ENCODE peak calls at places on chromosomes 4 and X, in seven cellular contexts. F is HCT116, W is hepatocyte, Q is endothelial cell of umbilical vein, D is GM12865, L is mammary epithelial cell, O is fibroblast of lung. J is an unnamed sample.

GRCh38 chrX:47748576-47748975 is 88.1 kb upstream of the ZNF81 start:
- DNase-seq in F (no peak), W (no peak), Q (no peak), D (no peak), L (no peak), O (no peak), J (no peak)

GRCh38 chr4:106996490-106996889 is 39.6 kb downstream of the DKK2 start:
- DNase-seq in F (no peak), W (no peak), Q (no peak), D (no peak), L (no peak), O (no peak), J (no peak)

GRCh38 chr4:71004281-71004851 is 10.9 kb downstream of the DCK start:
- DNase-seq in F (no peak), W (no peak), Q (no peak), D (peak; percentile 78), L (no peak), O (no peak), J (no peak)

GRCh38 chrX:19799319-19800182 is 87.8 kb downstream of the SH3KBP1 start:
- DNase-seq in F (no peak), W (no peak), Q (peak; percentile 55), D (peak; percentile 70), L (no peak), O (peak; percentile 69), J (no peak)

GRCh38 chr4:65508169-65508568 is 162.1 kb downstream of the EPHA5 start:
- DNase-seq in F (no peak), W (no peak), Q (peak; percentile 90), D (no peak), L (peak; percentile 88), O (peak; percentile 96), J (no peak)

GRCh38 chrX:107775734-107776511 is at the start of gene TSC22D3:
- DNase-seq in F (peak; percentile 29), W (peak; percentile 90), Q (peak; percentile 64), D (peak; percentile 60), L (peak; percentile 74), O (peak; percentile 54), J (peak; percentile 79)

GRCh38 chrX:49910344-49910743 is 12.1 kb upstream of the CLCN5 start:
- DNase-seq in F (no peak), W (no peak), Q (no peak), D (peak; percentile 36), L (no peak), O (no peak), J (no peak)

GRCh38 chr4:177367336-177367735 is 57.7 kb downstream of the NEIL3 start:
- DNase-seq in F (no peak), W (no peak), Q (no peak), D (no peak), L (peak; percentile 12), O (peak; percentile 72), J (peak; percentile 32)

GRCh38 chr4:113692809-113693411 is 68.6 kb downstream of the CAMK2D start:
- DNase-seq in F (no peak), W (no peak), Q (no peak), D (peak; percentile 28), L (no peak), O (no peak), J (no peak)

GRCh38 chrX:9909254-9909653 is 57.9 kb upstream of the CLDN34 start:
- DNase-seq in F (no peak), W (no peak), Q (no peak), D (no peak), L (no peak), O (no peak), J (no peak)

GRCh38 chrX:20333672-20334071 is 67.0 kb upstream of the RPS6KA3 start:
- DNase-seq in F (no peak), W (no peak), Q (no peak), D (no peak), L (no peak), O (no peak), J (no peak)

GRCh38 chr4:167114416-167114971 is 119.8 kb downstream of the SPOCK3 start:
- DNase-seq in F (no peak), W (no peak), Q (no peak), D (peak; percentile 54), L (peak; percentile 78), O (peak; percentile 19), J (no peak)

GRCh38 chr4:47499705-47500104 is 14.6 kb downstream of the ATP10D start:
- DNase-seq in F (no peak), W (no peak), Q (peak; percentile 26), D (no peak), L (no peak), O (no peak), J (no peak)

GRCh38 chrX:69285401-69285871 is 120.2 kb upstream of the PJA1 start:
- DNase-seq in F (no peak), W (peak; percentile 25), Q (no peak), D (no peak), L (no peak), O (no peak), J (no peak)

GRCh38 chrX:121052122-121052521 is 4.7 kb downstream of the GLUD2 start:
- DNase-seq in F (no peak), W (no peak), Q (no peak), D (no peak), L (no peak), O (no peak), J (no peak)

GRCh38 chr4:41297832-41298231 is 41.1 kb downstream of the UCHL1 start:
- DNase-seq in F (no peak), W (no peak), Q (peak; percentile 73), D (no peak), L (no peak), O (no peak), J (no peak)

GRCh38 chr4:80610845-80611244 is 275.3 kb downstream of the CFAP299 start:
- DNase-seq in F (no peak), W (peak; percentile 7), Q (no peak), D (peak; percentile 43), L (peak; percentile 37), O (peak; percentile 50), J (peak; percentile 4)

GRCh38 chr4:117868201-117868600 is 166.1 kb upstream of the NDST3 start:
- DNase-seq in F (no peak), W (no peak), Q (no peak), D (no peak), L (no peak), O (no peak), J (no peak)

GRCh38 chr4:10625130-10625529 is 59.4 kb downstream of the CLNK start:
- DNase-seq in F (no peak), W (peak; percentile 37), Q (no peak), D (no peak), L (no peak), O (no peak), J (no peak)

GRCh38 chr4:10620935-10621488 is 63.6 kb downstream of the CLNK start:
- DNase-seq in F (no peak), W (no peak), Q (no peak), D (no peak), L (no peak), O (no peak), J (no peak)

GRCh38 chr4:10623241-10623640 is 61.3 kb downstream of the CLNK start:
- DNase-seq in F (no peak), W (no peak), Q (no peak), D (no peak), L (peak; percentile 10), O (peak; percentile 74), J (no peak)

GRCh38 chr4:10623862-10624261 is 60.7 kb downstream of the CLNK start:
- DNase-seq in F (no peak), W (peak; percentile 10), Q (no peak), D (no peak), L (no peak), O (no peak), J (no peak)

DNA sequence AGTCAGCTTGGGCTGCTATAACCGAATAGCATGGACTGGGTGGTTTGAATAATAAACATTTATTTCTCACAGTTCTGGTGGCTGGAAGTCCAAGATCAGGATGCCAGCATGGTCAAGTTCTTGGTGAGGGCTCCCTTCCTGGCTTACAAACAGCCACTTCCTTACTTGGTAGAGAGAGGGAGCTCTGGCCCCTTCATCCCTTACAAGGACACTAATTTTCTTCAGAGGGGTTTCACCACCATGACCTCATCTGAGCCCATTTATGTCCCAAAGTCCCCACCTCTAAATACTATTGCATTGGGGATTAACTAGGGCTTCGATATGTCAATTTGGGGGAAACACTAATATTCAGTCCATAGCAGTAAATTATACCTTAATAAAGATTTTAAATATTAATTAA is 61.8 kb downstream of the CLNK start:
- DNase-seq in F (peak; percentile 7), W (no peak), Q (peak; percentile 20), D (peak; percentile 60), L (no peak), O (no peak), J (no peak)
- TF ChIP-seq CTCF in F (peak; percentile 56), W (peak; percentile 29), Q (peak; percentile 57), D (peak; percentile 48), L (no peak), O (no peak), J (no peak)

DNA sequence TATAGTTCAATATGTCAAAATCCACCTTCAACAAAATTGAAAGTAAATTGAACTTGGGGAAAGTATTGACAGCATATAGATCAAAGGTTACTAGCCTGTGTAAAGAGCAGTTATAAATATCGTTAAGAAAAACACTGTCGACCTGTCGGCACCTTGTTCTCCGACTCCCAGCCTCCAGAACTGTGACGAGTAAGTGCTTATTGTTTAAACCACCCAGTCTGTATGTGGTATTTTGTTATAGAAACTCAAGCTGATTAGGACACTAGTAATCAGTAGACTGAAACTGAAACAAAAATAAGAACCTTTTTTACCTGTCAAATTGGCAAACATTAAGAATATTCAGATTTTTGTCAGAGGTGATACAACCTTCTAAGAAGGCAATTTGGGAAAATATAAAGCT is 17.0 kb downstream of the HTT start:
- DNase-seq in F (no peak), W (no peak), Q (no peak), D (no peak), L (no peak), O (no peak), J (no peak)
- TF ChIP-seq CTCF in F (no peak), W (no peak), Q (no peak), D (no peak), L (no peak), O (no peak), J (no peak)

DNA sequence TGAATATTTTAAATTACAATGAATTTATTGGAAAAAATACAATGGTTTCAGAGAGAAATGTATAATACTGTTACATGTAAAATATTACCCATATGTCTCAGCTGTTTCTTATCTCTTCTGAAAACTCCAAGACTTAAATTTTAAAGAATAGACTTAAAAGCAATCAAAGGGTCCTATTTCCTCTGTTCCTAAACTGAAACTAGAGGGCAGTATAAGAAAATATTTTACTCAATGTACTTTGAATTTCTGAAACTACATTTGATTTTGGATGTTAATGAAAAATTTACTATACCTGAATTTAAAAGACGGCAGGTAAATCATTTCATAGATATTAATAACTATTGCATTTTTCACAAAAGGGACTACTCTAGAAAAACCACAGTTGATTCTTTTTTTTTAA is 200.2 kb downstream of the LRBA start:
- DNase-seq in F (no peak), W (no peak), Q (no peak), D (no peak), L (no peak), O (no peak), J (no peak)
- TF ChIP-seq CTCF in F (peak; percentile 29), W (peak; percentile 13), Q (no peak), D (no peak), L (no peak), O (no peak), J (no peak)

GRCh38 chrX:65985211-65985610 is 54.7 kb downstream of the VSIG4 start:
- DNase-seq in F (no peak), W (no peak), Q (no peak), D (no peak), L (no peak), O (no peak), J (no peak)

GRCh38 chrX:65987856-65988255 is 52.0 kb downstream of the VSIG4 start:
- DNase-seq in F (no peak), W (no peak), Q (no peak), D (no peak), L (no peak), O (no peak), J (no peak)

GRCh38 chrX:65990702-65991101 is 49.2 kb downstream of the VSIG4 start:
- DNase-seq in F (no peak), W (no peak), Q (no peak), D (no peak), L (no peak), O (no peak), J (no peak)

GRCh38 chrX:65985922-65986588 is 53.8 kb downstream of the VSIG4 start:
- DNase-seq in F (peak; percentile 57), W (peak; percentile 69), Q (peak; percentile 49), D (peak; percentile 74), L (peak; percentile 59), O (peak; percentile 18), J (peak; percentile 57)
- TF ChIP-seq CTCF in F (peak; percentile 54), W (peak; percentile 48), Q (peak; percentile 25), D (peak; percentile 41), L (peak; percentile 33), O (peak; percentile 48), J (peak; percentile 26)

J was measured in Calu3.